ENCODE peak calls at places on chromosomes 12 and 14, in five cellular contexts. T is heart right ventricle; S is CD8-positive, alpha-beta memory T cell; P is heart left ventricle; Y is PC-9. M is an unnamed sample.
A peak's percentile ranks its signal among the peaks of the same experiment; 100 is the strongest.

GRCh38 chr14:88835661-88836060 is 11.2 kb downstream of the TTC8 start:
- DNase-seq in T (no peak), S (no peak), Y (no peak), P (no peak), M (no peak)

GRCh38 chr14:74575936-74576335 is 36.1 kb downstream of the LTBP2 start:
- DNase-seq in T (no peak), Y (no peak), P (peak; percentile 16), S (no peak), M (no peak)

GRCh38 chr12:64837427-64837826 is 13.0 kb downstream of the TBC1D30 start:
- DNase-seq in T (no peak), Y (no peak), P (no peak), S (no peak), M (no peak)

GRCh38 chr12:132419612-132420237 is 70.2 kb upstream of the FBRSL1 start:
- DNase-seq in Y (no peak), S (no peak), P (no peak), T (no peak), M (no peak)

GRCh38 chr12:109840349-109841073 is 7.3 kb upstream of the TRPV4 start:
- DNase-seq in P (no peak), T (no peak), S (no peak), Y (peak; percentile 92), M (no peak)

GRCh38 chr12:3611853-3612703 is 121.1 kb downstream of the PRMT8 start:
- DNase-seq in T (no peak), Y (no peak), S (no peak), P (peak; percentile 45), M (no peak)

GRCh38 chr14:31968912-31969311 is 108.2 kb upstream of the ARHGAP5 start:
- DNase-seq in P (no peak), S (no peak), T (no peak), Y (no peak), M (no peak)

GRCh38 chr12:89840162-89840922 is 131.7 kb upstream of the ATP2B1 start:
- DNase-seq in P (no peak), S (no peak), Y (no peak), T (no peak), M (no peak)

GRCh38 chr14:67768219-67768618 is 48.2 kb downstream of the ZFYVE26 start:
- DNase-seq in Y (no peak), P (no peak), S (no peak), T (no peak), M (no peak)

GRCh38 chr12:108551556-108551955 is 9.4 kb downstream of the SART3 start:
- DNase-seq in Y (no peak), S (no peak), T (no peak), P (no peak), M (no peak)

DNA sequence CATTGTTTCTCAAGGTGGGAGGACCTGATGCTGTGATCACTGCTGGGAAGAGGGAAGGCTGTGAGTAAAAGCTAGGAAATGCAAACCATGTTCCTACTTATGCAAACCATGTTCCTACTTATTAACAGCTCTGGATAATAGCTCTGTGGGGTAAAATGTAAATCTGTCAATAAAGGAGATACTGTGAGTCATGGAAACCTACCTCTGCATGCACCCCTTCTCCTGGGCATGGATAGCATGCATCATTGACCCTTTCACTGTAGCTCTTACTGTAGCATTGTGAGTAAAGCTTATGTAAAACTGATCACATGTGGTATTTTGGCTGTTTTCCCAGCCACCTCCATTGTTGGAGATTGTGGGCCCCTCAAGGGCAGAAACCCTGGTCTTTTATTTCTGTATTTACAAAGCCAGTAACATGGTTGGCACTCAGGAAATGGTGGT is 253.7 kb downstream of the GRIN2B start:
- DNase-seq in T (no peak), S (no peak), P (no peak), Y (no peak), M (no peak)
- H3K27me3 ChIP-seq in T (peaks cover 4% of the 10 kb centered on the region), S (no peaks in the 10 kb centered on the region), P (no peaks in the 10 kb centered on the region), Y (peaks cover 9% of the 10 kb centered on the region), M (no peaks in the 10 kb centered on the region)

DNA sequence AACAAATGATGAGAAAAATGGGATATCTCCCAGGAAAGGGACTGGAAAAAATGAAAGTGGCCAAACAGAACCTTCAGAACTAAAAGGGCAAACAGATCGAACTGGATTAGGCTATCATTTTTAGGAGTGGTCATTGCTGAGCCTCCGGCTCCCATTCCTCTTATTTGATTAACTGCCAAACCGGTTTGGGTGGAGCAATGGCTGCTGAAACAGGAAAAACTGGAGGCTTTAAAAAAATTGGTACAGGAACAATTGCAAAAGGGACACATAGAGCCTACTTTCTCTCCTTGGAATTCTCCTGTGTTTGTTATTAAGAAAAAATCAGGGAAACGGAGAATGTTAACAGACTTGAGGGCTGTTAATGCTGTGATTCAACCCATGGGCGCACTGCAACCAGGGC is 49.7 kb downstream of the TNFAIP2 start:
- DNase-seq in T (no peak), P (no peak), S (no peak), Y (peak; percentile 67), M (no peak)
- H3K9me3 ChIP-seq in T (peaks cover 24% of the 10 kb centered on the region), P (peaks cover 18% of the 10 kb centered on the region), S (no peaks in the 10 kb centered on the region), Y (peaks cover 51% of the 10 kb centered on the region), M (no peaks in the 10 kb centered on the region)

GRCh38 chr14:36502558-36503508 is 17.2 kb downstream of the NKX2-1 start:
- DNase-seq in T (no peak), P (no peak), Y (no peak), S (no peak), M (no peak)
- H3K27me3 ChIP-seq in T (peaks cover 99% of the 10 kb centered on the region), P (peaks cover 74% of the 10 kb centered on the region), Y (no peaks in the 10 kb centered on the region), S (peaks cover 17% of the 10 kb centered on the region), M (peaks cover 57% of the 10 kb centered on the region)

GRCh38 chr14:79598339-79598738 is 613.0 kb downstream of the DIO2 start:
- DNase-seq in T (no peak), S (no peak), Y (no peak), P (no peak), M (no peak)
- H3K9me3 ChIP-seq in T (no peaks in the 10 kb centered on the region), S (no peaks in the 10 kb centered on the region), Y (no peaks in the 10 kb centered on the region), P (no peaks in the 10 kb centered on the region), M (no peaks in the 10 kb centered on the region)

GRCh38 chr14:47675489-47676300 is at the start of gene MDGA2:
- DNase-seq in P (no peak), S (no peak), Y (no peak), T (no peak), M (no peak)

GRCh38 chr14:47674148-47674545 is 1.3 kb downstream of the MDGA2 start:
- DNase-seq in S (no peak), T (no peak), Y (no peak), P (no peak), M (no peak)

GRCh38 chr14:47675239-47675488 is 241 bp downstream of the MDGA2 start:
- DNase-seq in P (no peak), T (no peak), Y (no peak), S (no peak), M (no peak)

GRCh38 chr14:47676301-47676617 is 854 bp upstream of the MDGA2 start:
- DNase-seq in P (no peak), T (no peak), Y (no peak), S (no peak), M (no peak)

GRCh38 chr14:47674546-47675238 is 713 bp downstream of the MDGA2 start:
- DNase-seq in T (no peak), Y (no peak), S (no peak), P (no peak), M (no peak)
- H3K27me3 ChIP-seq in T (peaks cover 60% of the 10 kb centered on the region), Y (no peaks in the 10 kb centered on the region), S (no peaks in the 10 kb centered on the region), P (peaks cover 49% of the 10 kb centered on the region), M (peaks cover 5% of the 10 kb centered on the region)

DNA sequence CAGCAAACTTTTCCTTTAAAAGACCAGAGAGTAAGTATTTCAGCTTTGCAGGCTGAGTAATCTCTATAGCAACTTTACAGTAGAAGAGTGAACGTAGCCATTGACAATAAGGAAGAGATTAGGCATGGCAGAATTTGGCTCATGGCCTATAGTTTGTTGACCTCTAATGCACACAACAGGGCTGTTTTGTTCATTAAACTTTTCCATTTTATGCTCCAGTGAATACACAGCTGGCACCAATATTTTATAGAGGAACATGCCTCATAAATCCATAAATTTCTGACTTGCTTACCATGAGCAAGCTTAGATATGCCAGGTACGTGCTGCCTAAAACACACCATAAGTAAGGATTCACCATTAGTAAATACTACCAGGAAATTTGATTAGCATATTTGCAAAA is 609.0 kb upstream of the STXBP6 start:
- DNase-seq in S (no peak), P (no peak), Y (no peak), T (no peak), M (no peak)
- H3K9me3 ChIP-seq in S (no peaks in the 10 kb centered on the region), P (no peaks in the 10 kb centered on the region), Y (no peaks in the 10 kb centered on the region), T (no peaks in the 10 kb centered on the region), M (no peaks in the 10 kb centered on the region)

M was measured in SJSA1.